ENCODE peak calls at places on chromosomes 12 and 14, in ten cellular contexts. K is cardiac fibroblast; A is neural crest cell; Y is stimulated activated CD8-positive, alpha-beta memory T cell treated with anti-CD3 and anti-CD28 coated beads, Interleukin-7, amount 100 ng/mL, for 1 hour; G is GM23338; D is GM19239; P is left cardiac atrium; L is progenitor cell of endocrine pancreas; Z is dermis microvascular lymphatic vessel endothelial cell; B is stimulated activated CD4-positive, alpha-beta T cell treated with anti-CD3 and anti-CD28 coated beads, TNF-alpha, amount 100 ng/mL, for 24 hours. S is an unnamed sample.

GRCh38 chr14:65403231-65403630 is 9.3 kb upstream of the FUT8 start:
- DNase-seq in K (peak), A (no peak), Y (no peak), G (no peak), D (no peak), P (no peak), L (no peak), Z (no peak), B (no peak), S (no peak)

GRCh38 chr12:4201333-4202105 is 72.0 kb upstream of the CCND2 start:
- DNase-seq in K (no peak), A (no peak), Y (no peak), G (peak), D (no peak), P (no peak), L (no peak), Z (no peak), B (no peak), S (no peak)

GRCh38 chr14:41922014-41922413 is 315.3 kb downstream of the LRFN5 start:
- DNase-seq in K (no peak), A (no peak), Y (no peak), G (no peak), D (no peak), P (no peak), L (no peak), Z (no peak), B (no peak), S (no peak)

GRCh38 chr12:47903927-47904646 is 707 bp downstream of the VDR start:
- DNase-seq in K (peak), A (no peak), Y (peak), G (peak), D (no peak), P (peak), L (no peak), Z (no peak), B (peak), S (no peak)

GRCh38 chr12:122473543-122474323 is 27.0 kb downstream of the ZCCHC8 start:
- DNase-seq in K (peak), A (no peak), Y (no peak), G (no peak), D (no peak), P (no peak), L (no peak), Z (no peak), B (peak), S (no peak)

GRCh38 chr12:124352839-124353238 is 57.9 kb downstream of the RFLNA start:
- DNase-seq in K (peak), A (no peak), Y (no peak), G (no peak), D (no peak), P (peak), L (no peak), Z (peak), B (no peak), S (no peak)

GRCh38 chr14:101362529-101363260 is 198.6 kb upstream of the DIO3 start:
- DNase-seq in K (no peak), A (no peak), Y (no peak), G (no peak), D (no peak), P (no peak), L (no peak), Z (no peak), B (no peak), S (no peak)

GRCh38 chr12:117441751-117442150 is 80.3 kb upstream of the NOS1 start:
- DNase-seq in K (no peak), A (no peak), Y (no peak), G (peak), D (no peak), P (peak), L (no peak), Z (no peak), B (no peak), S (no peak)

GRCh38 chr14:93894992-93895391 is 32.2 kb upstream of the FAM181A start:
- DNase-seq in K (no peak), A (no peak), Y (no peak), G (peak), D (no peak), P (no peak), L (no peak), Z (no peak), B (no peak), S (no peak)

GRCh38 chr12:53770281-53770680 is 18.5 kb upstream of the CISTR start:
- DNase-seq in K (peak), A (no peak), Y (no peak), G (no peak), D (no peak), P (no peak), L (no peak), Z (no peak), B (no peak), S (no peak)

GRCh38 chr12:104519190-104519857 is 62.6 kb downstream of the CHST11 start:
- DNase-seq in K (no peak), A (no peak), Y (no peak), G (no peak), D (no peak), P (no peak), L (no peak), Z (no peak), B (no peak), S (peak)

GRCh38 chr14:49218436-49219092 is 367.6 kb downstream of the RPS29 start:
- DNase-seq in K (peak), A (no peak), Y (no peak), G (no peak), D (no peak), P (no peak), L (no peak), Z (no peak), B (no peak), S (no peak)

GRCh38 chr12:62808166-62808879 is 126.6 kb downstream of the PPM1H start:
- DNase-seq in K (no peak), A (no peak), Y (no peak), G (no peak), D (no peak), P (no peak), L (no peak), Z (no peak), B (no peak), S (no peak)

GRCh38 chr12:49636979-49637378 is 13.6 kb downstream of the PRPF40B start:
- DNase-seq in K (peak), A (peak), Y (no peak), G (peak), D (peak), P (no peak), L (no peak), Z (peak), B (peak), S (peak)

GRCh38 chr12:55034218-55034617 is 14.4 kb downstream of the NEUROD4 start:
- DNase-seq in K (no peak), A (no peak), Y (no peak), G (no peak), D (no peak), P (no peak), L (no peak), Z (no peak), B (no peak), S (no peak)

GRCh38 chr12:119528241-119528640 is 65.3 kb upstream of the TMEM233 start:
- DNase-seq in K (peak), A (no peak), Y (no peak), G (peak), D (no peak), P (no peak), L (no peak), Z (peak), B (no peak), S (no peak)

GRCh38 chr12:122884091-122884826 is 11.7 kb downstream of the VPS37B start:
- DNase-seq in K (peak), A (no peak), Y (no peak), G (no peak), D (no peak), P (no peak), L (no peak), Z (no peak), B (no peak), S (no peak)

GRCh38 chr12:54497883-54498282 is 331 bp downstream of the NCKAP1L start:
- DNase-seq in K (no peak), A (no peak), Y (no peak), G (no peak), D (no peak), P (no peak), L (no peak), Z (no peak), B (no peak), S (no peak)

GRCh38 chr14:50082784-50083466 is 33.4 kb downstream of the VCPKMT start:
- DNase-seq in K (no peak), A (no peak), Y (no peak), G (no peak), D (peak), P (no peak), L (no peak), Z (no peak), B (peak), S (peak)

GRCh38 chr12:130249376-130249775 is 87.1 kb downstream of the FZD10 start:
- DNase-seq in K (no peak), A (no peak), Y (no peak), G (peak), D (no peak), P (no peak), L (no peak), Z (no peak), B (no peak), S (no peak)

GRCh38 chr14:70358631-70359030 is 852 bp downstream of the COX16 start:
- DNase-seq in K (peak), A (no peak), Y (no peak), G (no peak), D (no peak), P (no peak), L (no peak), Z (no peak), B (no peak), S (no peak)

GRCh38 chr14:49960453-49960852 is 67.6 kb downstream of the ARF6 start:
- DNase-seq in K (no peak), A (no peak), Y (no peak), G (no peak), D (no peak), P (no peak), L (no peak), Z (no peak), B (no peak), S (no peak)

GRCh38 chr14:67987596-67987995 is 168.0 kb downstream of the RAD51B start:
- DNase-seq in K (peak), A (no peak), Y (no peak), G (no peak), D (no peak), P (no peak), L (no peak), Z (peak), B (no peak), S (no peak)

GRCh38 chr12:44794867-44795266 is 81.2 kb downstream of the NELL2 start:
- DNase-seq in K (no peak), A (no peak), Y (no peak), G (no peak), D (no peak), P (no peak), L (no peak), Z (no peak), B (no peak), S (no peak)

GRCh38 chr14:101464310-101464983 is 96.8 kb upstream of the DIO3 start:
- DNase-seq in K (no peak), A (no peak), Y (no peak), G (no peak), D (no peak), P (no peak), L (peak), Z (no peak), B (no peak), S (no peak)

GRCh38 chr14:70045715-70046535 is 142.8 kb downstream of the SLC8A3 start:
- DNase-seq in K (peak), A (peak), Y (no peak), G (peak), D (peak), P (peak), L (peak), Z (peak), B (no peak), S (no peak)

GRCh38 chr14:55581011-55581806 is 1.2 kb downstream of the KTN1 start:
- DNase-seq in K (peak), A (peak), Y (no peak), G (peak), D (no peak), P (peak), L (peak), Z (no peak), B (no peak), S (peak)

GRCh38 chr12:6201199-6201608 is 1.0 kb downstream of the CD9 start:
- DNase-seq in K (no peak), A (no peak), Y (no peak), G (peak), D (no peak), P (peak), L (no peak), Z (no peak), B (no peak), S (no peak)

GRCh38 chr12:90211017-90211416 is 502.4 kb upstream of the ATP2B1 start:
- DNase-seq in K (peak), A (no peak), Y (no peak), G (no peak), D (no peak), P (no peak), L (no peak), Z (no peak), B (no peak), S (no peak)

GRCh38 chr12:15690320-15690719 is 98.9 kb downstream of the EPS8 start:
- DNase-seq in K (no peak), A (no peak), Y (no peak), G (no peak), D (no peak), P (no peak), L (no peak), Z (no peak), B (no peak), S (no peak)

GRCh38 chr14:104432611-104433231 is 146.8 kb upstream of the C14orf180 start:
- DNase-seq in K (no peak), A (no peak), Y (no peak), G (no peak), D (no peak), P (no peak), L (no peak), Z (no peak), B (no peak), S (no peak)

GRCh38 chr14:104892517-104893434 is 27.7 kb downstream of the CEP170B start:
- DNase-seq in K (no peak), A (no peak), Y (no peak), G (no peak), D (no peak), P (no peak), L (peak), Z (no peak), B (no peak), S (no peak)

GRCh38 chr14:59358105-59358504 is 107.1 kb downstream of the GPR135 start:
- DNase-seq in K (peak), A (no peak), Y (no peak), G (peak), D (no peak), P (peak), L (no peak), Z (peak), B (no peak), S (no peak)

GRCh38 chr12:123905319-123905925 is 67.2 kb downstream of the CCDC92 start:
- DNase-seq in K (peak), A (peak), Y (peak), G (peak), D (peak), P (peak), L (no peak), Z (peak), B (peak), S (peak)

GRCh38 chr12:92007787-92008186 is 137.9 kb downstream of the BTG1 start:
- DNase-seq in K (no peak), A (no peak), Y (no peak), G (peak), D (no peak), P (no peak), L (no peak), Z (no peak), B (no peak), S (no peak)

GRCh38 chr14:24353551-24354529 is 14.0 kb upstream of the RIPK3 start:
- DNase-seq in K (peak), A (no peak), Y (no peak), G (no peak), D (no peak), P (no peak), L (no peak), Z (no peak), B (no peak), S (no peak)